ENCODE peak calls at places on chromosomes 4 and X, in six cellular contexts. C is SK-N-SH, U is AG09309, N is upper lobe of right lung, Z is NCI-H2081, R is psoas muscle. Q is an unnamed sample.
A peak's percentile ranks its signal among the peaks of the same experiment; 100 is the strongest.

GRCh38 chrX:141341341-141341740 is 99.0 kb upstream of the SPANXC start:
- DNase-seq in R (no peak), U (peak; percentile 18), C (no peak), Z (no peak), N (no peak), Q (no peak)

GRCh38 chrX:9940397-9940796 is 26.8 kb upstream of the CLDN34 start:
- DNase-seq in N (no peak), R (no peak), Z (no peak), U (no peak), C (no peak), Q (no peak)

GRCh38 chr4:81635747-81636146 is 164.0 kb upstream of the RASGEF1B start:
- DNase-seq in Z (no peak), N (peak; percentile 69), R (no peak), U (no peak), C (no peak), Q (peak; percentile 35)

GRCh38 chrX:55057691-55058249 is 17.1 kb upstream of the PAGE2B start:
- DNase-seq in C (peak; percentile 40), Z (no peak), U (no peak), N (no peak), R (no peak), Q (peak; percentile 17)

GRCh38 chr4:141788169-141788915 is 152.0 kb downstream of the IL15 start:
- DNase-seq in Z (no peak), N (no peak), U (no peak), R (no peak), C (no peak), Q (no peak)

GRCh38 chr4:10006236-10006603 is 15.1 kb downstream of the SLC2A9 start:
- DNase-seq in R (no peak), C (no peak), N (no peak), U (peak; percentile 27), Z (peak; percentile 70), Q (peak; percentile 16)

GRCh38 chrX:103628386-103629290 is at the start of gene TCEAL1:
- DNase-seq in C (peak; percentile 52), R (peak; percentile 58), U (no peak), N (peak; percentile 80), Z (peak; percentile 64), Q (peak; percentile 40)

GRCh38 chr4:5082381-5082780 is 31.1 kb downstream of the STK32B start:
- DNase-seq in N (no peak), R (no peak), U (no peak), Z (no peak), C (no peak), Q (no peak)

GRCh38 chr4:81472249-81473085 is 760 bp upstream of the RASGEF1B start:
- DNase-seq in U (no peak), C (peak; percentile 23), N (no peak), R (no peak), Z (no peak), Q (peak; percentile 67)

GRCh38 chr4:4578981-4579380 is 37.1 kb upstream of the STX18 start:
- DNase-seq in N (no peak), C (no peak), R (no peak), Z (no peak), U (no peak), Q (no peak)

GRCh38 chr4:168604496-168605373 is 107.9 kb downstream of the PALLD start:
- DNase-seq in R (no peak), N (no peak), U (peak; percentile 76), C (no peak), Z (no peak), Q (no peak)

GRCh38 chr4:18935956-18936355 is 914.4 kb upstream of the LCORL start:
- DNase-seq in Z (no peak), C (no peak), N (no peak), R (no peak), U (no peak), Q (no peak)

GRCh38 chr4:23828779-23829178 is 61.1 kb downstream of the PPARGC1A start:
- DNase-seq in U (no peak), Z (peak; percentile 28), N (no peak), C (no peak), R (no peak), Q (peak; percentile 57)

GRCh38 chr4:184838249-184839074 is 12.7 kb upstream of the ACSL1 start:
- DNase-seq in R (no peak), Z (no peak), U (no peak), C (no peak), N (no peak), Q (no peak)

GRCh38 chr4:13980317-13980716 is 352.8 kb upstream of the BOD1L1 start:
- DNase-seq in R (no peak), C (no peak), N (no peak), U (peak; percentile 89), Z (no peak), Q (no peak)

GRCh38 chrX:39750798-39751197 is 347.0 kb downstream of the BCOR start:
- DNase-seq in N (no peak), C (no peak), Z (no peak), U (no peak), R (no peak), Q (no peak)

GRCh38 chr4:97953171-97953570 is 190.1 kb downstream of the STPG2 start:
- DNase-seq in U (no peak), C (no peak), R (no peak), N (no peak), Z (no peak), Q (no peak)

GRCh38 chr4:128525939-128526630 is 238.5 kb upstream of the PGRMC2 start:
- DNase-seq in C (no peak), N (no peak), U (peak; percentile 29), Z (no peak), R (no peak), Q (no peak)

GRCh38 chr4:109179089-109179488 is 123.4 kb downstream of the COL25A1 start:
- DNase-seq in R (no peak), Z (no peak), C (no peak), N (no peak), U (no peak), Q (no peak)

GRCh38 chr4:137471895-137472294 is 60.4 kb downstream of the PCDH18 start:
- DNase-seq in Z (peak; percentile 5), R (no peak), U (no peak), C (no peak), N (no peak), Q (no peak)

GRCh38 chr4:25075851-25076250 is 45.1 kb upstream of the LGI2 start:
- DNase-seq in U (no peak), R (no peak), Z (no peak), C (no peak), N (no peak), Q (no peak)

GRCh38 chr4:75289843-75290616 is 224.2 kb downstream of the RCHY1 start:
- DNase-seq in R (no peak), C (no peak), N (no peak), U (no peak), Z (peak; percentile 64), Q (no peak)

GRCh38 chrX:38732866-38733265 is 68.4 kb upstream of the MID1IP1 start:
- DNase-seq in C (no peak), R (no peak), U (no peak), N (no peak), Z (no peak), Q (no peak)

GRCh38 chrX:146055733-146056132 is 238.1 kb downstream of the SLITRK2 start:
- DNase-seq in U (no peak), N (no peak), R (no peak), Z (no peak), C (no peak), Q (no peak)

GRCh38 chrX:6129195-6129594 is 99.5 kb downstream of the NLGN4X start:
- DNase-seq in N (no peak), Z (no peak), C (no peak), U (no peak), R (no peak), Q (no peak)

GRCh38 chrX:143757375-143757774 is 36.8 kb upstream of the SPANXN2 start:
- DNase-seq in C (peak; percentile 8), Z (no peak), R (no peak), N (no peak), U (no peak), Q (no peak)

GRCh38 chrX:373641-374471 is 12.9 kb downstream of the PPP2R3B start:
- DNase-seq in C (no peak), Z (no peak), R (no peak), U (no peak), N (no peak), Q (no peak)

GRCh38 chrX:124736553-124737240 is 390.3 kb downstream of the SH2D1A start:
- DNase-seq in R (no peak), N (no peak), U (no peak), C (no peak), Z (peak; percentile 81), Q (no peak)

GRCh38 chr4:111028829-111029228 is 406.0 kb upstream of the PITX2 start:
- DNase-seq in Z (no peak), N (no peak), R (no peak), C (no peak), U (no peak), Q (no peak)

GRCh38 chr4:186723207-186724047 is at the start of gene FAT1:
- DNase-seq in N (peak; percentile 87), R (peak; percentile 72), C (peak; percentile 85), Z (peak; percentile 49), U (no peak), Q (no peak)

Q was measured in NCI-H1436.